ENCODE peak calls at places on chromosomes 7 and 10, in eight cellular contexts. Q is DMS 273 treated with DMSO at 0.1 percent for 48 hours; S is NCI-H345; Z is COR-L47; L is memory B cell; Y is CD8-positive, alpha-beta memory T cell; W is fibroblast of villous mesenchyme; F is transverse colon. J is an unnamed sample.

GRCh38 chr7:129798616-129799349 is 154.0 kb downstream of the UBE2H start:
- DNase-seq in Q (no peak), S (no peak), Z (no peak), L (no peak), Y (no peak), W (no peak), F (no peak), J (no peak)

GRCh38 chr10:95963992-95964391 is 56.2 kb downstream of the CC2D2B start:
- DNase-seq in Q (no peak), S (no peak), Z (no peak), L (no peak), Y (no peak), W (no peak), F (no peak), J (no peak)

GRCh38 chr10:72257051-72257892 is 16.5 kb upstream of the DDIT4 start:
- DNase-seq in Q (no peak), S (no peak), Z (no peak), L (no peak), Y (no peak), W (peak), F (peak), J (no peak)

GRCh38 chr10:119205926-119206602 is 1.3 kb upstream of the GRK5 start:
- DNase-seq in Q (no peak), S (no peak), Z (no peak), L (no peak), Y (peak), W (no peak), F (peak), J (no peak)

GRCh38 chr10:110498087-110498981 is 627 bp downstream of the DUSP5 start:
- DNase-seq in Q (no peak), S (peak), Z (peak), L (peak), Y (peak), W (peak), F (peak), J (no peak)

GRCh38 chr7:82677493-82677892 is 233.9 kb upstream of the CACNA2D1 start:
- DNase-seq in Q (no peak), S (no peak), Z (no peak), L (no peak), Y (peak), W (no peak), F (peak), J (no peak)

GRCh38 chr10:48525956-48526355 is 78.9 kb downstream of the ARHGAP22 start:
- DNase-seq in Q (no peak), S (no peak), Z (no peak), L (no peak), Y (no peak), W (no peak), F (no peak), J (no peak)

GRCh38 chr10:14653271-14654161 is 121.2 kb downstream of the FAM107B start:
- DNase-seq in Q (no peak), S (no peak), Z (no peak), L (no peak), Y (no peak), W (peak), F (no peak), J (no peak)

GRCh38 chr7:45290880-45291279 is 133.3 kb downstream of the RAMP3 start:
- DNase-seq in Q (no peak), S (no peak), Z (no peak), L (no peak), Y (no peak), W (no peak), F (no peak), J (no peak)

GRCh38 chr7:1670894-1671875 is 1.1 kb downstream of the ELFN1 start:
- DNase-seq in Q (no peak), S (no peak), Z (no peak), L (no peak), Y (no peak), W (no peak), F (no peak), J (no peak)

GRCh38 chr10:13885238-13885990 is 298.6 kb downstream of the PRPF18 start:
- DNase-seq in Q (no peak), S (no peak), Z (no peak), L (no peak), Y (no peak), W (no peak), F (no peak), J (no peak)

GRCh38 chr7:142445019-142445686 is 187.3 kb upstream of the PRSS58 start:
- DNase-seq in Q (no peak), S (no peak), Z (no peak), L (no peak), Y (peak), W (no peak), F (no peak), J (no peak)

GRCh38 chr10:79115302-79115701 is 46.5 kb downstream of the ZMIZ1 start:
- DNase-seq in Q (no peak), S (no peak), Z (no peak), L (no peak), Y (no peak), W (no peak), F (no peak), J (no peak)

GRCh38 chr7:106512217-106512616 is 148.7 kb downstream of the CCDC71L start:
- DNase-seq in Q (no peak), S (no peak), Z (no peak), L (no peak), Y (no peak), W (no peak), F (no peak), J (no peak)

GRCh38 chr7:103343332-103343731 is 1.2 kb downstream of the DNAJC2 start:
- DNase-seq in Q (no peak), S (no peak), Z (no peak), L (no peak), Y (no peak), W (no peak), F (no peak), J (no peak)

GRCh38 chr7:40579401-40579800 is 444.6 kb downstream of the SUGCT start:
- DNase-seq in Q (no peak), S (no peak), Z (no peak), L (no peak), Y (no peak), W (peak), F (no peak), J (no peak)

GRCh38 chr10:1366277-1366676 is 310.1 kb downstream of the WDR37 start:
- DNase-seq in Q (no peak), S (no peak), Z (no peak), L (no peak), Y (no peak), W (no peak), F (no peak), J (no peak)

GRCh38 chr10:47349516-47349915 is 1.4 kb downstream of the RBP3 start:
- DNase-seq in Q (no peak), S (no peak), Z (no peak), L (no peak), Y (no peak), W (no peak), F (no peak), J (no peak)

GRCh38 chr7:125820495-125820894 is 890.9 kb upstream of the POT1 start:
- DNase-seq in Q (no peak), S (no peak), Z (no peak), L (no peak), Y (no peak), W (no peak), F (no peak), J (no peak)

GRCh38 chr7:106070201-106070551 is 41.9 kb downstream of the SYPL1 start:
- DNase-seq in Q (no peak), S (peak), Z (peak), L (no peak), Y (no peak), W (no peak), F (no peak), J (no peak)

GRCh38 chr10:8065651-8066050 is 11.2 kb downstream of the GATA3 start:
- DNase-seq in Q (no peak), S (no peak), Z (no peak), L (no peak), Y (no peak), W (no peak), F (no peak), J (no peak)

GRCh38 chr10:129417164-129417563 is 49.9 kb upstream of the MGMT start:
- DNase-seq in Q (no peak), S (no peak), Z (no peak), L (no peak), Y (no peak), W (peak), F (no peak), J (no peak)

GRCh38 chr10:103839867-103840746 is 15.3 kb downstream of the SH3PXD2A start:
- DNase-seq in Q (peak), S (no peak), Z (no peak), L (no peak), Y (no peak), W (no peak), F (peak), J (peak)

GRCh38 chr7:149883452-149883861 is 9.7 kb downstream of the ATP6V0E2 start:
- DNase-seq in Q (peak), S (peak), Z (peak), L (peak), Y (peak), W (peak), F (peak), J (peak)

GRCh38 chr10:50579491-50580259 is 44.1 kb downstream of the SGMS1 start:
- DNase-seq in Q (no peak), S (no peak), Z (no peak), L (no peak), Y (no peak), W (no peak), F (no peak), J (no peak)

GRCh38 chr10:80081801-80082750 is 3.6 kb downstream of the TMEM254 start:
- DNase-seq in Q (no peak), S (no peak), Z (no peak), L (no peak), Y (no peak), W (peak), F (no peak), J (no peak)

GRCh38 chr10:91191581-91191919 is 28.9 kb upstream of the PCGF5 start:
- DNase-seq in Q (no peak), S (no peak), Z (no peak), L (no peak), Y (no peak), W (no peak), F (no peak), J (no peak)

GRCh38 chr10:123995461-123996131 is 97.8 kb downstream of the CHST15 start:
- DNase-seq in Q (no peak), S (no peak), Z (no peak), L (peak), Y (no peak), W (peak), F (peak), J (peak)

GRCh38 chr7:72445580-72445979 is 33.4 kb upstream of the CALN1 start:
- DNase-seq in Q (no peak), S (no peak), Z (no peak), L (no peak), Y (no peak), W (no peak), F (no peak), J (no peak)

GRCh38 chr10:85492684-85493083 is 873.9 kb downstream of the GRID1 start:
- DNase-seq in Q (no peak), S (no peak), Z (no peak), L (no peak), Y (no peak), W (no peak), F (no peak), J (no peak)

GRCh38 chr10:13839430-13839986 is 252.7 kb downstream of the PRPF18 start:
- DNase-seq in Q (no peak), S (no peak), Z (no peak), L (no peak), Y (no peak), W (peak), F (no peak), J (no peak)

GRCh38 chr10:131560726-131561390 is 249.3 kb upstream of the TCERG1L start:
- DNase-seq in Q (no peak), S (peak), Z (no peak), L (no peak), Y (no peak), W (no peak), F (no peak), J (no peak)

GRCh38 chr7:149685455-149685854 is 87.9 kb downstream of the ZNF467 start:
- DNase-seq in Q (no peak), S (no peak), Z (no peak), L (no peak), Y (no peak), W (no peak), F (no peak), J (no peak)

GRCh38 chr10:96922978-96923948 is 91.2 kb downstream of the LCOR start:
- DNase-seq in Q (no peak), S (no peak), Z (no peak), L (no peak), Y (no peak), W (no peak), F (no peak), J (no peak)

GRCh38 chr10:117926491-117926890 is 120.2 kb downstream of the RAB11FIP2 start:
- DNase-seq in Q (no peak), S (no peak), Z (no peak), L (no peak), Y (no peak), W (peak), F (no peak), J (no peak)

GRCh38 chr10:97858001-97858439 is 8.4 kb downstream of the GOLGA7B start:
- DNase-seq in Q (no peak), S (no peak), Z (no peak), L (no peak), Y (no peak), W (no peak), F (no peak), J (no peak)

GRCh38 chr10:24009736-24010135 is 199.2 kb upstream of the KIAA1217 start:
- DNase-seq in Q (no peak), S (no peak), Z (no peak), L (no peak), Y (no peak), W (no peak), F (no peak), J (no peak)

GRCh38 chr7:102152672-102153585 is 133.7 kb upstream of the SH2B2 start:
- DNase-seq in Q (no peak), S (peak), Z (no peak), L (no peak), Y (no peak), W (peak), F (no peak), J (no peak)

GRCh38 chr7:37208528-37208927 is 240.1 kb downstream of the ELMO1 start:
- DNase-seq in Q (peak), S (no peak), Z (peak), L (no peak), Y (no peak), W (peak), F (peak), J (peak)

GRCh38 chr10:74151879-74152722 is 1.1 kb downstream of the ADK start:
- DNase-seq in Q (no peak), S (no peak), Z (no peak), L (no peak), Y (no peak), W (peak), F (no peak), J (no peak)